ENCODE peak calls at places on chromosomes 6 and 20, in six cellular contexts. C is tibial artery, O is heart right ventricle, L is SJSA1, E is right atrium auricular region, F is GM23338. X is an unnamed sample. For H3K27me3, the result is how much of the 10 kb centered on the place peaks cover.

GRCh38 chr20:24050119-24050518 is 61.5 kb upstream of the GGTLC1 start:
- DNase-seq in C (no peak), E (no peak), O (no peak), F (no peak), L (no peak), X (no peak)

GRCh38 chr20:25294459-25295385 is 46.8 kb downstream of the PYGB start:
- DNase-seq in E (no peak), O (peak), C (no peak), F (peak), L (peak), X (no peak)

GRCh38 chr6:16236009-16236501 is 2.3 kb upstream of the GMPR start:
- DNase-seq in E (no peak), L (no peak), C (no peak), O (no peak), F (no peak), X (no peak)

GRCh38 chr6:35311390-35312075 is 13.9 kb downstream of the DEF6 start:
- DNase-seq in F (no peak), C (no peak), E (peak), L (no peak), O (no peak), X (no peak)

GRCh38 chr6:35687658-35688604 is 784 bp downstream of the FKBP5 start:
- DNase-seq in L (no peak), C (peak), O (peak), F (peak), E (no peak), X (no peak)

GRCh38 chr20:9286501-9286900 is 217.6 kb downstream of the PLCB4 start:
- DNase-seq in E (no peak), F (no peak), L (no peak), C (no peak), O (no peak), X (no peak)

GRCh38 chr20:43583982-43584432 is 6.7 kb upstream of the IFT52 start:
- DNase-seq in E (peak), F (no peak), O (peak), C (peak), L (peak), X (peak)

GRCh38 chr6:167925011-167925410 is 72.5 kb upstream of the KIF25 start:
- DNase-seq in L (no peak), C (no peak), F (no peak), E (no peak), O (no peak), X (no peak)

GRCh38 chr6:117515326-117515725 is 32.9 kb downstream of the DCBLD1 start:
- DNase-seq in F (no peak), O (no peak), C (no peak), E (no peak), L (no peak), X (no peak)

GRCh38 chr6:131909408-131910218 is 41.6 kb downstream of the CCN2 start:
- DNase-seq in C (peak), O (peak), F (peak), L (peak), E (peak), X (peak)

GRCh38 chr20:5171074-5171789 is 44.4 kb downstream of the CDS2 start:
- DNase-seq in L (no peak), O (peak), F (peak), E (no peak), C (no peak), X (no peak)

GRCh38 chr20:2817891-2818595 is 1.9 kb downstream of the TMEM239 start:
- DNase-seq in C (peak), O (no peak), E (peak), L (no peak), F (no peak), X (peak)

GRCh38 chr6:118501099-118501498 is 47.0 kb upstream of the PLN start:
- DNase-seq in L (no peak), F (no peak), C (no peak), O (no peak), E (no peak), X (no peak)

GRCh38 chr20:10565191-10565921 is 108.4 kb downstream of the JAG1 start:
- DNase-seq in L (no peak), O (no peak), F (no peak), E (no peak), C (no peak), X (no peak)
- H3K27me3 ChIP-seq in L (under half), O (under half), F (under half), E (under half), C (under half), X (under half)

GRCh38 chr6:105460860-105461259 is 58.0 kb upstream of the PREP start:
- DNase-seq in C (no peak), F (no peak), E (no peak), O (no peak), L (no peak), X (no peak)

GRCh38 chr6:105458552-105458951 is 55.7 kb upstream of the PREP start:
- DNase-seq in E (no peak), C (no peak), O (no peak), F (no peak), L (no peak), X (no peak)

GRCh38 chr6:105458061-105458460 is 55.2 kb upstream of the PREP start:
- DNase-seq in C (no peak), O (no peak), L (no peak), F (no peak), E (no peak), X (no peak)

GRCh38 chr6:105459049-105459448 is 56.2 kb upstream of the PREP start:
- DNase-seq in E (no peak), F (no peak), C (no peak), O (no peak), L (no peak), X (no peak)

GRCh38 chr6:105459884-105460283 is 57.0 kb upstream of the PREP start:
- DNase-seq in C (no peak), E (no peak), O (no peak), L (no peak), F (no peak), X (no peak)
- H3K27ac ChIP-seq in C (no peak), E (no peak), O (no peak), L (peak), F (no peak), X (no peak)

DNA sequence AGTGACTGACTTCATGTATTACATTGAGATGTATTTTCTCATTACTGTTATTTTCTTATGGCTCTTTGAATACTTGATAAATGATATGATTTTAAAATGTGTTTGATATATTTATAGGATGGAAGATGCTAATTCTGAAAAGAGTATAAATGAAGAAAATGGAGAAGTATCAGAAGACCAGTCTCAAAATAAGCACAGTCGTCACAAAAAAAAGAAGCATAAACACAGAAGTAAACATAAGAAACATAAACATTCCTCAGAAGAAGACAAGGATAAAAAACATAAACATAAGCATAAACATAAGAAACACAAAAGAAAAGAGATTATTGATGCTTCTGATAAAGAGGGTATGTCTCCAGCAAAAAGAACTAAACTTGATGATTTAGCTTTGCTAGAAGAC is 47.5 kb downstream of the FAM217A start:
- DNase-seq in L (no peak), C (no peak), E (no peak), O (no peak), F (no peak), X (no peak)
- H3K27me3 ChIP-seq in L (under half), C (under half), E (under half), O (under half), F (under half), X (under half)

DNA sequence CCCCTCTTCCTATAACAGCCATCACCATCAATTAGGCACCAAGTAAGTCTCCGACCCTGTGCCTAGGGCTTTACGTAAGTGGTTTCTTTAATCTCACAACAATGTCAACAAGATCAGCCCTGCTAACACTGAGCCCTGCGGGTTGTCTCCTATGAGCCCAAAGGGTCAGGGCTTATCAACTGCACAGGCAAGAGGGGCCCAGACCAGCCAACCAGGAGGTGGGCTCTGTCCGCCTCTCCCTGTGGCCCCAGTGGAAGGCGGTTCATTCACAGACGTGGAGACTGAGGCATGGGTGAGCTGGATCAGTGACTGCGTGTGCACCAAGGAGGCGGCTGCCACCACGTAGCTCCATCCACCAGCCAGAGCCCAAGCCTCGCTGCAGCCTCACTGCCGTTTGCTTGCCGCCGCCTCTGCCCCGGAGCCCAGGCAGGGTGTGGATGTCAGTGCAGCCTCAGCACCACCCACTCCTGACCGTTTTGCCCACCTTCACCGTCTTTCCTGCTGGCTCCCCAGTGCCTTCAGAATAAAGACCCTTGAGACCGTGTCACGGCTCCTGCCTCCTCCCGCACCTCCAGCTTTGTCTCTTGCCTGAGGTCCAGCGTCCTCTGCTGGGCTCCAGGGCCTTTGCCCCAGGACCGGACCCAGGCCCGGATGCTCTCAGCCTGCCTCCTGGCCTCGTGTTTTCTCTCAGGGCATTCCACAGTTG is 78.7 kb downstream of the DLL1 start:
- DNase-seq in E (peak), L (peak), O (no peak), F (no peak), C (no peak), X (peak)
- H3K27ac ChIP-seq in E (no peak), L (no peak), O (no peak), F (no peak), C (no peak), X (no peak)

DNA sequence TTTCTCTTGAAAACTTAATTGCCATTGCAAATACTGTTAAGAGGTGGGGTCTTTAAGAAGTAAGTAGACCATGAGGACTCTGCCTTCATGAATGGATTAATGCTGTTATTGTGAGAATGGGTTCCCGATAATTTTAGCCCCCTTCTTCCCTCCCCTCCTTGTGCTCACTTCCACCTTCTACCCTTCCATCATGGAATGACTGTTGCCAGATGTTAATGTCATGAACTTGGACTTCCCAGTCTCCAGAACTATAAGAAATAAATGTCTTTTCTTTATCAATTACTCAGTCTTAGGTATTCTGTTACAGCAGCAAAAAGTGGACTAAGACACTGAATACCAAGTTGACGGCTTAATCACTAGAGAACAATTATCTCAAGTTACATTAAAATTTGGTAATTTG is 5.8 kb upstream of the FOXQ1 start:
- DNase-seq in F (no peak), O (no peak), L (no peak), C (no peak), E (no peak), X (no peak)
- H3K27me3 ChIP-seq in F (under half), O (under half), L (under half), C (under half), E (under half), X (under half)

DNA sequence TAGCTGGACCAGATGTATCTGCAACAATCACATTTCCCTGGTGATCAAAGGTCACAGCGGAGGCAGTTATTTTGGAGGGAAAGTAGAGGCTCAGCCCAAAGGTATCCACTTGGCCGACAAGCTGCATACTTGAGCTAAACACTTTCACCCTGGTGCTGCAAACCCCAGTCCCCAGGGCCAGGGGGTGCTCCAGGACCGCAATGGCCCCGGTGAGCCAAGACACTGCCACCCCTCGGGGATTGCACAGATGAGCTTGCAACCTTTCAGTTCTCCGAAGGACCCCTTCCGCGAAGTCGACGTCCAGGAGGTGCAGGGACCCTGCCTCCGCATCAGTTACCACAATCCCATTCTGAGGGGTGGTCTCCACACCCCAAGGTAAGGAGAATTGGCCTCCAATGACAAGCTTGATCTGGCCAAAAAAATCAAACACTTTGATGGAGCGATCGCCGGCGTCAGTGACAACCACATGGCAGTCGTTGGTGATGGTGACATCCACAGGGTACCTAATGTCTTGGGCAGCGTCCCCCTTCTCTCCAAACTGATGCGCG is 823 bp downstream of the NHLRC1 start:
- DNase-seq in O (no peak), E (no peak), F (peak), L (no peak), C (no peak), X (no peak)
- H3K27ac ChIP-seq in O (no peak), E (no peak), F (no peak), L (no peak), C (peak), X (peak)